ENCODE peak calls at places on chromosome 9, in five cellular contexts. I is lower lobe of right lung; Z is CD4-positive, CD25-positive, alpha-beta regulatory T cell; C is left lung; X is psoas muscle. D is an unnamed sample.

GRCh38 chr9:84061613-84062205 is 81.1 kb downstream of the RMI1 start:
- DNase-seq in X (no peak), C (no peak), Z (no peak), I (no peak), D (no peak)

GRCh38 chr9:94952553-94953373 is 226.3 kb downstream of the AOPEP start:
- DNase-seq in Z (no peak), X (no peak), I (no peak), C (no peak), D (no peak)

GRCh38 chr9:136617746-136618577 is 44.8 kb upstream of the EGFL7 start:
- DNase-seq in X (no peak), C (no peak), I (no peak), Z (no peak), D (no peak)

GRCh38 chr9:125511780-125512179 is 195.2 kb downstream of the MAPKAP1 start:
- DNase-seq in C (no peak), Z (no peak), I (no peak), X (no peak), D (no peak)

GRCh38 chr9:4980046-4980727 is 4.9 kb upstream of the JAK2 start:
- DNase-seq in I (no peak), C (no peak), X (no peak), Z (no peak), D (no peak)

GRCh38 chr9:23123048-23123632 is 676.5 kb downstream of the DMRTA1 start:
- DNase-seq in I (no peak), Z (no peak), C (no peak), X (no peak), D (peak; percentile 37)

GRCh38 chr9:115411993-115412452 is 294.1 kb upstream of the TNC start:
- DNase-seq in X (no peak), Z (no peak), I (no peak), C (no peak), D (no peak)

GRCh38 chr9:112094948-112095779 is 79.9 kb downstream of the SUSD1 start:
- DNase-seq in X (no peak), Z (no peak), C (no peak), I (no peak), D (no peak)

GRCh38 chr9:121720311-121720991 is 69.0 kb downstream of the DAB2IP start:
- DNase-seq in I (no peak), Z (no peak), C (no peak), X (no peak), D (no peak)

GRCh38 chr9:95815153-95815552 is 60.3 kb upstream of the ERCC6L2 start:
- DNase-seq in C (no peak), X (no peak), I (no peak), Z (no peak), D (no peak)

GRCh38 chr9:129474740-129475404 is 146.0 kb downstream of the C9orf50 start:
- DNase-seq in C (no peak), Z (no peak), X (no peak), I (no peak), D (no peak)
- H3K4me1 ChIP-seq in C (peaks cover 24% of the 10 kb centered on the region), Z (no peaks in the 10 kb centered on the region), X (no peaks in the 10 kb centered on the region), I (peaks cover 29% of the 10 kb centered on the region), D (peaks cover 2% of the 10 kb centered on the region)

GRCh38 chr9:81661339-81661738 is 28.0 kb downstream of the TLE1 start:
- DNase-seq in Z (no peak), I (no peak), X (no peak), C (no peak), D (no peak)

GRCh38 chr9:81669011-81669739 is 20.2 kb downstream of the TLE1 start:
- DNase-seq in C (no peak), I (no peak), X (no peak), Z (no peak), D (no peak)

GRCh38 chr9:81664638-81665513 is 24.5 kb downstream of the TLE1 start:
- DNase-seq in I (no peak), Z (no peak), X (no peak), C (no peak), D (no peak)

GRCh38 chr9:81666123-81666522 is 23.2 kb downstream of the TLE1 start:
- DNase-seq in C (no peak), Z (no peak), I (no peak), X (no peak), D (no peak)

GRCh38 chr9:81665514-81665838 is 23.9 kb downstream of the TLE1 start:
- DNase-seq in Z (no peak), I (no peak), X (no peak), C (no peak), D (no peak)
- H3K27ac ChIP-seq in Z (no peak overlapping the region), I (no peak overlapping the region), X (peak overlapping the region; percentile 53), C (no peak overlapping the region), D (no peak overlapping the region)

GRCh38 chr9:68802525-68803015 is 97.5 kb downstream of the PIP5K1B start:
- DNase-seq in X (no peak), Z (no peak), C (no peak), I (no peak), D (no peak)
- H3K4me1 ChIP-seq in X (peaks cover 16% of the 10 kb centered on the region), Z (peaks cover 9% of the 10 kb centered on the region), C (peaks cover 3% of the 10 kb centered on the region), I (peaks cover 19% of the 10 kb centered on the region), D (no peaks in the 10 kb centered on the region)

DNA sequence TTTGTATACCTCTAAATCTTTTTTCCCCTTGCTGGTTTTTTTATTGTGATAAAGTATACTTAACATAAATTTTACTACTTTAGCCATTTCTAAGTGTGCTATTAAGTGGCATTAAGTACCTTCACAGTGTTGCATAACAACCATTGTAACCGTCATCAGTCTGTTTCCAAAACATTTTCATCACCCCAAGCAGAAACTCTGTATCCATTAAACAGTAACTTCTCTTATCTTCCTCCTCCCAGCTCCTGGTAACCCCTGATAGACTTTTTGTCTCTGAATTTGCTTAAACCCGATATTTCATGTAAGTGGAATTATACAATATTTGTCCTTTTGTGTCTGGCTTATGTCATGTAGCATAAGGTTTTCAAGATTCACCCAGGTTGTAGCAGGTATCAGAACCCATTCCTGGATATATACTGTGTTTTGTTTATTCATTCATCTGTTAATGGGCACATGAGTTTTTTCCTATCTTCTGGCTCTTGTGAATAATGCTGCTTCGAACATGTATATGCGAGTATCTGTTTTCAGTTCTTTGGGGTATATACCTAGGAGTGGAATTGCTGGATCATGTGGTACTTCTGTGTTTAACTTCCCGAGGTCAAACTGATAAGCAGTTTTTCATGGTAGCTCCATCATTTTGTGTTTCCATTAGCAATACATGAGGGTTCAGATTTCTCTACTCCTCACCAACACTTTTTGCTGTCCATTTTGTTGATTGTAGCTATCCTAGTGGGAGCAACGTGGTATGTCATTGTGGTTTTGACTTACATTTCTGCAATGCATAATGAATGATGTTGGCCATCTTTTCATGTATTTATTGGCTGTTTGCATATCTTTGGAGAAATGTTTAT is 66.5 kb downstream of the EHMT1 start:
- DNase-seq in X (no peak), I (no peak), Z (no peak), C (no peak), D (no peak)
- H3K27ac ChIP-seq in X (no peak overlapping the region), I (no peak overlapping the region), Z (no peak overlapping the region), C (no peak overlapping the region), D (no peak overlapping the region)

GRCh38 chr9:109428854-109429253 is 69.3 kb downstream of the PTPN3 start:
- DNase-seq in X (no peak), Z (no peak), I (no peak), C (no peak), D (no peak)

GRCh38 chr9:109424618-109425017 is 73.5 kb downstream of the PTPN3 start:
- DNase-seq in X (peak; percentile 59), Z (no peak), C (no peak), I (no peak), D (no peak)

GRCh38 chr9:109426621-109427402 is 71.3 kb downstream of the PTPN3 start:
- DNase-seq in I (no peak), Z (no peak), C (no peak), X (no peak), D (no peak)

GRCh38 chr9:109430231-109430630 is 67.9 kb downstream of the PTPN3 start:
- DNase-seq in I (no peak), Z (no peak), C (no peak), X (no peak), D (no peak)

DNA sequence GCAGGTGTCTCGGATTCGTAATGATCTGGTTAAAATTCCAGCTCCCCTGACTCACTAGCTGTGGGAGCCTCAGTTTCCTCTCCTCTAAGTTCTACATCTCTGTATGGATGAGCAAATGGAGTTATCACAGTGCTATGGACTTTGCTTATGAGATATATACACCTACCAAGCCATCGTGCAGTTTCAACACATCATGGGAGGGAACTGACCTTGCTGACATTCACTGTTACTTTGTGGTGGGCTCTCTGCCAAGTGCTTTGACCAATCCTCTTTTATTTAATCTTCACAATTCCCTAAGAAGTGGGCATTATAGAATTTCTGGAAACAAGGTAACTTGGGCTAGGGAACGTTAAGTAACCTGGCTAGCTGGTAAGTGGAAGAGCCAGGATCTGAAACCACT is 70.2 kb downstream of the PTPN3 start:
- DNase-seq in I (no peak), C (no peak), Z (no peak), X (no peak), D (no peak)
- H3K4me1 ChIP-seq in I (no peaks in the 10 kb centered on the region), C (no peaks in the 10 kb centered on the region), Z (no peaks in the 10 kb centered on the region), X (peaks cover 22% of the 10 kb centered on the region), D (no peaks in the 10 kb centered on the region)

GRCh38 chr9:18544456-18544855 is 70.5 kb downstream of the ADAMTSL1 start:
- DNase-seq in Z (no peak), C (no peak), I (no peak), X (no peak), D (no peak)
- H3K27ac ChIP-seq in Z (no peak overlapping the region), C (no peak overlapping the region), I (no peak overlapping the region), X (no peak overlapping the region), D (no peak overlapping the region)

GRCh38 chr9:29822458-29822857 is 2249.2 kb upstream of the C9orf72 start:
- DNase-seq in C (no peak), Z (no peak), X (no peak), I (no peak), D (no peak)
- H3K4me1 ChIP-seq in C (no peaks in the 10 kb centered on the region), Z (no peaks in the 10 kb centered on the region), X (no peaks in the 10 kb centered on the region), I (no peaks in the 10 kb centered on the region), D (no peaks in the 10 kb centered on the region)

D was measured in iPS DF 6.9.